ENCODE peak calls at places on chromosomes 12 and 14, in four cellular contexts. L, T, X and W are unnamed samples.

GRCh38 chr14:30869525-30870150 is 4.7 kb upstream of the COCH start:
- DNase-seq in L (peak), T (no peak), X (no peak), W (no peak)

GRCh38 chr14:34328178-34328577 is 133.9 kb downstream of the SPTSSA start:
- DNase-seq in L (no peak), T (no peak), X (no peak), W (no peak)

GRCh38 chr12:109479761-109480160 is 2.3 kb downstream of the UBE3B start:
- DNase-seq in L (no peak), T (no peak), X (no peak), W (no peak)

GRCh38 chr12:11707535-11707934 is 58.1 kb downstream of the ETV6 start:
- DNase-seq in L (no peak), T (no peak), X (peak), W (no peak)

GRCh38 chr12:103852498-103852992 is 11.5 kb upstream of the NT5DC3 start:
- DNase-seq in L (no peak), T (peak), X (no peak), W (no peak)

GRCh38 chr14:21231020-21231652 is 38.1 kb downstream of the HNRNPC start:
- DNase-seq in L (no peak), T (no peak), X (no peak), W (no peak)

GRCh38 chr14:105047283-105048016 is 17.8 kb downstream of the GPR132 start:
- DNase-seq in L (no peak), T (no peak), X (no peak), W (peak)

GRCh38 chr12:15726757-15727112 is 62.5 kb downstream of the EPS8 start:
- DNase-seq in L (no peak), T (no peak), X (no peak), W (no peak)

GRCh38 chr12:132161046-132161781 is 17.0 kb downstream of the NOC4L start:
- DNase-seq in L (no peak), T (peak), X (no peak), W (no peak)

GRCh38 chr12:122841544-122842321 is 6.5 kb downstream of the HIP1R start:
- DNase-seq in L (peak), T (peak), X (peak), W (peak)

GRCh38 chr12:77685112-77685511 is 145.6 kb upstream of the NAV3 start:
- DNase-seq in L (peak), T (peak), X (peak), W (peak)

DNA sequence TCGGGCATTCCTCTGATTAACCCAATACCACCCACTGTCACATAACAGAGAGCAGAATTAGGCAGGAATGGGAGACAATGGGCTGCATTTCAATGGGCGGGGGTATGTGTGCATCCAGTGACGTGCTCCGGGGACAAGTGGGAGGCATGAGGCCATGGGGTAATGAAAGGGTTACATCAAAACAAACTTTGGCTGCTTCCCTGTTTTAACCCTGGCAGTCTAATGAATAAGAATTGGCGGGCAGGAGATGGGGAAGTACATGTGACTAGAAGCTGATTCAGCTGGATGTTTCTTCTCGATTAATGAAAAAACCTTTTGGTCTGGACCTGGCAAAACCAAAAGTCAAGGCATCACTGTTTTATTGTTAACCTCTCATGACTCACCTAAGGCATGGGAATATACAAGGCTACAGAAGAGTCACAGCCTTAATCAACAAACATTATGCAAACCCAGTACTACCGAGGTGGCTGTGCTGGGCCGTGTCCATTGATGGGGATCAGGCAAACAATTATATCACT is 44.2 kb downstream of the SOCS2 start:
- DNase-seq in L (peak), T (peak), X (no peak), W (peak)
- H3K4me3 ChIP-seq in L (no peak), T (no peak), X (no peak), W (no peak)

GRCh38 chr12:93137656-93138612 is 208.8 kb upstream of the EEA1 start:
- DNase-seq in L (peak), T (peak), X (no peak), W (no peak)
- H3K4me3 ChIP-seq in L (no peak), T (no peak), X (no peak), W (no peak)

DNA sequence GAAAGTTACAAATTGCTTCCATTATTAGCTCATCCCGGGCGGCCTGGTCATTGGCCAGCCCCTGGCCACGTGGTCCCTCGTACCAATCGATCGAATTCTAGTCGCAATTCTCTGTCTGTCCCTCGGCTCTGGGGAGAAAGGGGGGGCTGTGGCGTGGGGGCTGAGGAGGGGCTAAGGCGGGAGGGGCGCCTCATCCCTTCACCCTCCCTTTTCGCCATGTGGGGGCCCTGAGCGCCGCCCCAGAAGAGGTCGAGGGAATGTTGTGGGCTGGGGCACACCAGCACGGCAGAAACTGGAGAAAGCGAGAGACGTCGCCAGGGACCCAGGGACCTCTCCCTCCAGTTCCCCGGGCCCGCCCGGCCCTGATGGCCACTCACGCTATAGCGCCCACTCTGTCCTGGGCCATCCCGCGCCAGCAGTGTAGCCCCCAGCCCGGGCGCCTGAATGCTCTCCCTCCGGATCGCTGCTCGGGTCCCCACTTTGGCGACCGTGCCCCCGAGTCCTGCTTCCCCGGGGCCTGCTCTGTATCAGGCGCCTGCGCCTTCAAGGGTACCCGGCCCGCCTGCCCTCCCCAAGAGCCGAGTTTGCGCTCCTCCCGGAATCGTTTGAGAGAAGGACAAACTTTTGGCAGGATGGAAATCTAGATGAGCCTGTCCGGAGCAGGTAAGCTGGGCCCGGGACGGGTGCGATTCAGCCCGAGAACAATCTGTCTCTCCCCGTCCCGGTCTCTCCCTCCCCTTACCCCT is 62.7 kb downstream of the SMUG1 start:
- DNase-seq in L (peak), T (no peak), X (peak), W (peak)
- H3K4me3 ChIP-seq in L (peak), T (peak), X (peak), W (peak)

GRCh38 chr14:99574099-99574880 is 29.7 kb downstream of the CCDC85C start:
- DNase-seq in L (peak), T (peak), X (peak), W (peak)
- H3K4me3 ChIP-seq in L (no peak), T (no peak), X (no peak), W (no peak)

GRCh38 chr12:48812389-48812788 is 5.9 kb upstream of the CACNB3 start:
- DNase-seq in L (no peak), T (no peak), X (no peak), W (no peak)

GRCh38 chr12:48811454-48812090 is 6.7 kb upstream of the CACNB3 start:
- DNase-seq in L (peak), T (no peak), X (no peak), W (no peak)

GRCh38 chr12:48815281-48816110 is 2.8 kb upstream of the CACNB3 start:
- DNase-seq in L (peak), T (peak), X (peak), W (peak)

GRCh38 chr12:48814313-48815280 is 3.7 kb upstream of the CACNB3 start:
- DNase-seq in L (peak), T (peak), X (peak), W (peak)

GRCh38 chr12:48813464-48814312 is 4.6 kb upstream of the CACNB3 start:
- DNase-seq in L (peak), T (peak), X (no peak), W (peak)
- H3K4me3 ChIP-seq in L (peak), T (peak), X (peak), W (peak)

DNA sequence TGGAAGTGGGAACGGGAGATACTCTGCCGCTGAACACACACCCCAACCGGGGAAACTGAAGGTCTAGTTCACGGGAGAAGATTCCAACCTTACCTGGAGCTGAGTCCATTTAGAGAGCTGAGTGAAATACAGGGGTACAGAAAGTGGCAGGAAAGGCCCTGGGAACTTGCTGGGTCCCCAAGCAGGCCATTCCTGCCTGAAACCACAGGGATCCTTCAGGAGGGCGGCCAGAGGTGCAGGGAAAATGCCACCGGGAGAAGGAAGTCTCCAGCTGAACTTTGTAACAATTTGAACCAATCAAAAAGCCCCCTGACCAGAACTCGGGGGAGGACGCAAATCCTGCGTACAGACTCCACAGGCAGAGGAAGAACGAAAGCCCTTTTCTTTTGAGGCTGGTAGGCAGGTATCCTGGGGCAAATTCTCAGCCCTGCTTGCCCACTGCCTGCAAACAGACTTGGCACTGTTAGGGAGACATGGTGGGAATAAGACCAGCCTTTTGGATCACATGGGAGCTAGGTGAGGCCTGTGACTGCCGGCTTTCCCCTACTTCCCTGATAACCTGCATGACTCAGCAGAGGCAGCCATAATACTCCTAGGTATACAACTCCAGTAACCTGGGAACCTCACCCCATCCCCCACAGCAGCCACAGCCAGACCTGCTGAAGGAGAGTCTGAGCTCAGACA is 170.9 kb downstream of the SEC23A start:
- DNase-seq in L (no peak), T (peak), X (no peak), W (no peak)
- H3K4me3 ChIP-seq in L (no peak), T (no peak), X (no peak), W (no peak)

GRCh38 chr12:4322789-4323188 is 1.8 kb downstream of the TIGAR start:
- DNase-seq in L (no peak), T (no peak), X (no peak), W (no peak)
- H3K4me3 ChIP-seq in L (no peak), T (no peak), X (no peak), W (no peak)

GRCh38 chr12:70918321-70918720 is 2.2 kb downstream of the PTPRR start:
- DNase-seq in L (no peak), T (no peak), X (no peak), W (no peak)

GRCh38 chr12:70919597-70920035 is 922 bp downstream of the PTPRR start:
- DNase-seq in L (peak), T (peak), X (no peak), W (peak)

GRCh38 chr12:70919161-70919560 is 1.4 kb downstream of the PTPRR start:
- DNase-seq in L (no peak), T (no peak), X (no peak), W (no peak)

GRCh38 chr12:70920891-70921290 is 353 bp upstream of the PTPRR start:
- DNase-seq in L (no peak), T (no peak), X (no peak), W (no peak)

DNA sequence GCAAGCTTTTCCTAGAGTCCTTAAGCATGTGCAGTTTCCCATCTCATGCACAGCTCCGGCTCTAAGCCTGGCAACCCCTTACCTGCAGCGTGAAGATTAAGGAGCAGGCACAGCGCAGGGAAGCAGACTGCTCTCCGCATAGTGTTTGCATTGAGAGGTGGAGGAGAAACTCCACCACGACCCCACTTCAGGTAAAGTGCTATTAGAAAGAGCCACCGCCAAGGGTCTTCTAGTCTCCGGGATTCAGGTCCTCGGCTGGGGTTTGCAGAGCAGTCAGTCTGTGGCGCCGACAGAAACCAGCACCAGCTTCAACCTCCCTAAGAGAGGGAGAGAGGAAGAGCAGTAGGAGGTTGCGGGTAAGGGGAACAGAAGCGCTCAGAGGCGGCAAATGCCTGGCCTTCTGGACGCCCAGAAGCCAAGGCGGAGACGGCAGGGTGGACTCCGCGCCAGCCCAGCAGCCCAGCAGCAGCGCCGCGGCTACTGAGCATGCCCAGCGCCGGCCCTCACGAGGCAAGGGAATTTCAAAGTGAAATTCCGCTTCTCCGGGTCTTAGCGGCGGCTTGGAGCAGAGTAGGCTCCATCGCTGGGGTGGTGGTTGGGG is at the start of gene PTPRR:
- DNase-seq in L (peak), T (peak), X (no peak), W (peak)
- H3K4me3 ChIP-seq in L (no peak), T (no peak), X (no peak), W (peak)

DNA sequence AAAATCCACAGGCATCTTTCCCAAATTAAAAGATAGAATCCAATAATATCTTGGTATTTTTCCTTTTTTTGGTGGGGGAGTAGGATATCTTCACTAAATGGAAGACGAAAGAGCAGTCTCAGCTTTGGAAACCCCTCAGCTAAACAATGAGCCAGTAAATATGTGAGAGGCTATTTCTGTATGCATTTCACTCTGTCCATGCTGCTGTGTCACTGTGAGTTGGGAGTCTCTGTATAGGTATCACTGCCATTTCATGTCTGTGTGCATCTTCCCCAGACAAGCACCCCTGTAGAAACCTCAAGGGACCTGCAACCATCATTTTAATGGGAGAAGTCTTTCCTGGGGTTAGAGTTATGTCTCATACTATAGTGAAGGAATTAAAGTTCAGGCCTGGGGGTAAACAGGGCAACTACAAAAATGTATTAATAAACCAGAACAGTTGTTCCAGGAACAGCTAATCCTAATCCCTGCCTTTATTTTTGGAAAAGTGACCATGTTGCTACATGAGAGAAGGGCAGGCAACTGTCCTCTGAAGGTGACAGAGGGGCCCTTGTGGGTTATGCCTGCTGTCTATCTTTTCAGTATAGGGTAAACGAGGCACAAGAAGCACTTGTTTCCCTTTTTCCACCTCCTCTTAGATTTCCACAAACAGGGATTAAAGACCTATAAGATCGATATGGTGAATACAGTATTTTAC is 11.3 kb upstream of the STAC3 start:
- DNase-seq in L (no peak), T (no peak), X (no peak), W (no peak)
- H3K4me3 ChIP-seq in L (no peak), T (no peak), X (no peak), W (no peak)

DNA sequence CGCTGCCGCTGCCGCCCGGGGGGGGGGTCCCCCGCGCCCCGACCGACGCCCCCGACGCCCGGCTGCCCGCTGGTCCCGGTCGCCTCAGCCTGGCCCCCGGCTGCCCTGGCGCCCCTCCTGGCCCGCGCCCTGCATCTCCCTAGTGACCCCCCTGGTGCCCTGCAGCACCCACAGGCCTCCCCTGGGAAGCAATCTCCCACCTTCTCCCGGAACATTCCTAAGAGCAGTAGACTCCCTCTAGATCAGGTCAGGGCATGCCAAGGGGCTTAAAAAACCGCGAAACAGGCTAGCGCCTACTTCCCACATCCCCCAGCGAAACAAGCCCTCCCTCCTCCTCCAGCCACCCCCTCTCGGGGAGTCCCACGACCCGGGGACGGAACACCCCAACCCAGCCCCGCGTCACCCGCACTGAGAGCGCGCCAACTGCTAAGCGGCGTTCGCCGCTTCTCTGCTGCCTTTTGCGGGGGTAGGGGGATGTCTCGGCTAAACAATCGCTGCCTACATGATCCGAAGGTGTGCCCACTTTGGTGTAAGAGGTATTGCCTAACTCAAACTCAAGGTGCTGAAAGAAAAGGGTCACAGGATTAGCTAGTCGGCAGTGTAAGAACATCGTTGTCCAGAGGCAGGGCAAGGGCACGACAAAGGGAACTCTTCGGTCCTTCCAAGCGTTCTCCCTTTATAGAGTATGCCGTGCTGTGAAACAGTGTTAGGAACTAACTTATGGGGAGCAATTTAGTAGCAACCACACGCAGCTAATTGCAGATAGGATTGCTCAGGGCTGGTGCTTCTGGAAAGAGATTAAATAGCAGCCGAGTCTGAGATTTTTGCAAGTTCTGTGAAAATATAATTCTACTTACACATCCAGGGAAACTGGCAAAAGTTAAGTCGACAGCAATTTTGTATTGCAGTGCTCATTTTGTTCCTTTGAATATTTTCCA is 617 bp upstream of the NTN4 start:
- DNase-seq in L (peak), T (peak), X (peak), W (peak)
- H3K4me3 ChIP-seq in L (peak), T (peak), X (peak), W (peak)